ENCODE peak calls at places on chromosomes 1 and 21, in four cellular contexts. One of them, this sample, is unnamed.

GRCh38 chr1:7558481-7558880 is 212.6 kb upstream of the VAMP3 start:
- DNase-seq in mucosa of descending colon: peak
- DNase-seq in NCI-H1092: no peak
- DNase-seq in NCI-H526: no peak
- DNase-seq in this sample: no peak

GRCh38 chr21:46171996-46172862 is 12.0 kb downstream of the SPATC1L start:
- DNase-seq in mucosa of descending colon: no peak
- DNase-seq in NCI-H1092: no peak
- DNase-seq in NCI-H526: no peak
- DNase-seq in this sample: no peak

GRCh38 chr1:71222668-71223067 is 141.8 kb upstream of the ZRANB2 start:
- DNase-seq in mucosa of descending colon: no peak
- DNase-seq in NCI-H1092: no peak
- DNase-seq in NCI-H526: no peak
- DNase-seq in this sample: no peak

GRCh38 chr1:200075522-200075921 is 48.0 kb downstream of the NR5A2 start:
- DNase-seq in mucosa of descending colon: no peak
- DNase-seq in NCI-H1092: no peak
- DNase-seq in NCI-H526: no peak
- DNase-seq in this sample: no peak

GRCh38 chr1:182716740-182717720 is 32.6 kb upstream of the RGS8 start:
- DNase-seq in mucosa of descending colon: no peak
- DNase-seq in NCI-H1092: no peak
- DNase-seq in NCI-H526: peak
- DNase-seq in this sample: no peak

GRCh38 chr1:74180490-74180889 is 17.5 kb downstream of the LRRIQ3 start:
- DNase-seq in mucosa of descending colon: no peak
- DNase-seq in NCI-H1092: no peak
- DNase-seq in NCI-H526: no peak
- DNase-seq in this sample: no peak

GRCh38 chr1:234882898-234883297 is 245.7 kb downstream of the TOMM20 start:
- DNase-seq in mucosa of descending colon: no peak
- DNase-seq in NCI-H1092: no peak
- DNase-seq in NCI-H526: no peak
- DNase-seq in this sample: no peak

GRCh38 chr1:197129698-197130097 is 16.8 kb downstream of the ASPM start:
- DNase-seq in mucosa of descending colon: no peak
- DNase-seq in NCI-H1092: no peak
- DNase-seq in NCI-H526: no peak
- DNase-seq in this sample: no peak

GRCh38 chr1:226064816-226065248 is 2.3 kb downstream of the H3-3A start:
- DNase-seq in mucosa of descending colon: no peak
- DNase-seq in NCI-H1092: peak
- DNase-seq in NCI-H526: peak
- DNase-seq in this sample: peak

GRCh38 chr1:218430346-218430745 is 85.2 kb downstream of the TGFB2 start:
- DNase-seq in mucosa of descending colon: no peak
- DNase-seq in NCI-H1092: no peak
- DNase-seq in NCI-H526: no peak
- DNase-seq in this sample: no peak

GRCh38 chr1:183699643-183700160 is 46.6 kb upstream of the APOBEC4 start:
- DNase-seq in mucosa of descending colon: no peak
- DNase-seq in NCI-H1092: no peak
- DNase-seq in NCI-H526: no peak
- DNase-seq in this sample: no peak

GRCh38 chr1:203328714-203329122 is 22.2 kb downstream of the FMOD start:
- DNase-seq in mucosa of descending colon: peak
- DNase-seq in NCI-H1092: peak
- DNase-seq in NCI-H526: no peak
- DNase-seq in this sample: peak

GRCh38 chr1:27097484-27097917 is 57.4 kb downstream of the SLC9A1 start:
- DNase-seq in mucosa of descending colon: peak
- DNase-seq in NCI-H1092: peak
- DNase-seq in NCI-H526: peak
- DNase-seq in this sample: peak

GRCh38 chr1:37480125-37480466 is 5.7 kb downstream of the ZC3H12A start:
- DNase-seq in mucosa of descending colon: no peak
- DNase-seq in NCI-H1092: no peak
- DNase-seq in NCI-H526: no peak
- DNase-seq in this sample: no peak

GRCh38 chr1:7207875-7208646 is 422.8 kb downstream of the CAMTA1 start:
- DNase-seq in mucosa of descending colon: no peak
- DNase-seq in NCI-H1092: peak
- DNase-seq in NCI-H526: peak
- DNase-seq in this sample: peak

GRCh38 chr1:87989346-87989745 is 660.7 kb downstream of the LMO4 start:
- DNase-seq in mucosa of descending colon: no peak
- DNase-seq in NCI-H1092: no peak
- DNase-seq in NCI-H526: no peak
- DNase-seq in this sample: no peak

GRCh38 chr1:226736908-226737818 is 1.9 kb downstream of the ITPKB start:
- DNase-seq in mucosa of descending colon: peak
- DNase-seq in NCI-H1092: peak
- DNase-seq in NCI-H526: no peak
- DNase-seq in this sample: peak

This sample was measured in transverse colon.